ENCODE peak calls at places on chromosomes 13 and 19, in nine cellular contexts. O is lower leg skin; C is CD8-positive, alpha-beta T cell; F is fibroblast of pulmonary artery; D is tibial artery; J is left ventricle myocardium inferior; M is mucosa of descending colon; Y is heart left ventricle; R is colonic mucosa. Z is an unnamed sample.

GRCh38 chr13:59112375-59112774 is 1051.4 kb downstream of the DIAPH3 start:
- DNase-seq in F (peak; percentile 98), M (no peak), O (peak; percentile 34), C (no peak), J (no peak), D (peak; percentile 40), R (no peak), Y (no peak), Z (peak; percentile 99)

GRCh38 chr13:41458187-41458938 is 1.0 kb downstream of the RGCC start:
- DNase-seq in D (no peak), F (no peak), M (peak; percentile 62), J (peak; percentile 26), C (peak; percentile 32), Y (peak; percentile 32), O (peak; percentile 32), R (peak; percentile 32), Z (no peak)

GRCh38 chr19:8004723-8005513 is 523 bp downstream of the ELAVL1 start:
- DNase-seq in O (no peak), Y (no peak), D (no peak), J (no peak), M (peak; percentile 41), R (no peak), F (peak; percentile 33), C (peak; percentile 2), Z (no peak)

GRCh38 chr13:26497991-26498423 is 59.5 kb upstream of the WASF3 start:
- DNase-seq in J (no peak), M (no peak), D (no peak), Y (no peak), C (no peak), F (peak; percentile 69), O (no peak), R (no peak), Z (peak; percentile 24)

GRCh38 chr13:106140476-106140875 is 395.0 kb downstream of the EFNB2 start:
- DNase-seq in O (no peak), R (no peak), C (no peak), D (no peak), J (no peak), Y (no peak), F (no peak), M (no peak), Z (no peak)

GRCh38 chr19:44856438-44857083 is 10.5 kb downstream of the NECTIN2 start:
- DNase-seq in O (no peak), Y (peak; percentile 47), J (peak; percentile 17), C (no peak), F (no peak), D (peak; percentile 36), R (no peak), M (no peak), Z (no peak)

GRCh38 chr13:32783067-32783466 is 196.8 kb downstream of the PDS5B start:
- DNase-seq in C (no peak), R (no peak), O (no peak), F (peak; percentile 29), J (no peak), D (no peak), M (no peak), Y (no peak), Z (no peak)

GRCh38 chr13:93309886-93310520 is 83.4 kb downstream of the GPC6 start:
- DNase-seq in R (no peak), C (no peak), O (no peak), D (no peak), J (no peak), M (no peak), Y (no peak), F (peak; percentile 95), Z (peak; percentile 57)

GRCh38 chr13:32940601-32941000 is 75.6 kb upstream of the KL start:
- DNase-seq in O (no peak), D (no peak), Y (no peak), R (no peak), C (no peak), F (peak; percentile 44), M (peak; percentile 26), J (peak; percentile 27), Z (peak; percentile 24)

GRCh38 chr19:9940778-9941177 is 4.5 kb upstream of the OLFM2 start:
- DNase-seq in O (no peak), R (no peak), Y (no peak), M (no peak), D (no peak), J (no peak), F (no peak), C (no peak), Z (no peak)

GRCh38 chr13:93146584-93147292 is 79.9 kb upstream of the GPC6 start:
- DNase-seq in M (no peak), Y (no peak), D (no peak), C (no peak), F (peak; percentile 83), O (no peak), J (no peak), R (no peak), Z (peak; percentile 85)

GRCh38 chr13:106373304-106373988 is 162.0 kb downstream of the EFNB2 start:
- DNase-seq in F (no peak), D (no peak), O (no peak), R (no peak), J (no peak), C (no peak), Y (no peak), M (no peak), Z (no peak)

GRCh38 chr19:35542209-35542608 is 3.2 kb upstream of the TMEM147 start:
- DNase-seq in Y (no peak), J (no peak), D (no peak), O (no peak), C (no peak), M (no peak), F (no peak), R (no peak), Z (no peak)

GRCh38 chr19:35545855-35546381 is 492 bp downstream of the TMEM147 start:
- DNase-seq in F (no peak), C (peak; percentile 16), O (no peak), D (no peak), J (peak; percentile 37), R (peak; percentile 48), Y (peak; percentile 34), M (peak; percentile 72), Z (no peak)

GRCh38 chr19:35545001-35545854 is at the start of gene TMEM147:
- DNase-seq in O (peak; percentile 89), Y (peak; percentile 95), R (peak; percentile 92), F (peak; percentile 85), D (peak; percentile 92), C (peak; percentile 75), J (peak; percentile 94), M (peak; percentile 95), Z (peak; percentile 42)

GRCh38 chr19:35544110-35544802 is 1.2 kb upstream of the TMEM147 start:
- DNase-seq in Y (no peak), J (no peak), C (no peak), D (no peak), O (no peak), M (no peak), F (no peak), R (no peak), Z (no peak)

GRCh38 chr19:35543280-35544109 is 1.9 kb upstream of the TMEM147 start:
- DNase-seq in J (no peak), Y (no peak), F (no peak), C (no peak), O (no peak), M (no peak), D (no peak), R (no peak), Z (no peak)
- H3K4me3 ChIP-seq in J (no peak overlapping the region), Y (no peak overlapping the region), F (no peak overlapping the region), C (no peak overlapping the region), O (no peak overlapping the region), M (no peak overlapping the region), D (no peak overlapping the region), R (no peak overlapping the region), Z (no peak overlapping the region)

GRCh38 chr19:18523841-18524240 is 2.0 kb upstream of the ELL start:
- DNase-seq in J (no peak), Y (no peak), R (no peak), M (peak; percentile 27), O (no peak), F (no peak), C (no peak), D (no peak), Z (no peak)

GRCh38 chr19:18521692-18522123 is at the start of gene ELL:
- DNase-seq in O (no peak), R (no peak), C (no peak), M (no peak), F (no peak), J (no peak), D (no peak), Y (no peak), Z (no peak)

GRCh38 chr19:18519962-18520847 is 1.7 kb downstream of the ELL start:
- DNase-seq in Y (peak; percentile 60), F (peak; percentile 83), R (peak; percentile 79), J (peak; percentile 41), C (peak; percentile 47), D (peak; percentile 58), M (peak; percentile 83), O (peak; percentile 71), Z (peak; percentile 29)

GRCh38 chr19:18520848-18521691 is 800 bp downstream of the ELL start:
- DNase-seq in O (peak; percentile 41), Y (peak; percentile 41), D (peak; percentile 59), R (peak; percentile 61), M (peak; percentile 71), J (peak; percentile 41), F (no peak), C (no peak), Z (no peak)

GRCh38 chr19:18522124-18522861 is 423 bp upstream of the ELL start:
- DNase-seq in R (peak; percentile 100), O (peak; percentile 100), M (peak; percentile 100), Y (peak; percentile 100), F (peak; percentile 100), C (peak; percentile 100), D (peak; percentile 100), J (peak; percentile 100), Z (peak; percentile 100)
- TF ChIP-seq CTCF in R (no peak), O (no peak), M (peak; percentile 8), Y (no peak), F (peak; percentile 8), C (no peak), D (no peak), J (no peak), Z (peak; percentile 12)

DNA sequence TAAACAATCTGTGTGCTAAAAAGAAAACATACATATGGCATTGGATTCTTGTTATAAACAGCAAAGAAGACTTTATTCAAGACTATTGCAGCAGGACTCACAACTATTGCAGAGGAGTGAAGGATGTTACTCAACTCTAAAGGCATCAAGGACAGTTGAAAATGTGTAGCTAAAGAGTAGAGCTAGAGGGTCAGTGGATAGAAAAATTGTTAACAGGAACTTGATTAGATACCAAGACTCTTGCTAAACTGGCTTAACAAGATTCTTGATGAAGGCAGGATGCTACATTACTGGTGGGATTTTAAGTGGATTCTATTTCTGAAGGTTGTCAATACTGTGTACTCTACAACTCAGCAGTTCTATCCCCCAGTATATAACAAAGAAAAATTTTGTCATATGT is 1183.3 kb downstream of the SLITRK1 start:
- DNase-seq in D (no peak), O (no peak), J (no peak), M (no peak), F (no peak), R (no peak), C (no peak), Y (no peak), Z (no peak)
- H3K4me3 ChIP-seq in D (no peak overlapping the region), O (no peak overlapping the region), J (no peak overlapping the region), M (no peak overlapping the region), F (no peak overlapping the region), R (no peak overlapping the region), C (no peak overlapping the region), Y (no peak overlapping the region), Z (no peak overlapping the region)

DNA sequence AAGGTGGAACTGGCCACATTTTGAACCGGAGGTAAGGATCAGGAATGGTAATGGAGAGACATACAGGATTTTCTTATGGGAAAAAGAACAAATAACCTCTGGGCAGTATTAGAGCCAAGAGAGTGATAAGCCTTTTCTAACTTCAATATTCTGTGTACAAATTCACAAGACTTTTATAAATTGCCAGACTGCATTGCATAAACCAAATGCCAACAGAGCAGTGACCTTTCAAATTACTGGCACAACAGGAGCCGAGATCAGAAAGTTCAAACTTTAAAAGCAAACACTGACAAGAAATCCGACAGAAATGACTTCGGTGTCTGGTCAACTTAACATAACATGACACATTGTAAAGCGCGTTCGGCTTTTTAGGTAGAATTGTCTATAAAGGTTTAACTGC is 737.1 kb downstream of the GPC5 start:
- DNase-seq in D (no peak), M (no peak), Y (no peak), C (no peak), O (no peak), R (no peak), F (no peak), J (no peak), Z (no peak)
- TF ChIP-seq CTCF in D (no peak), M (no peak), Y (no peak), C (no peak), O (no peak), R (no peak), F (no peak), J (no peak), Z (no peak)